ENCODE peak calls at places on chromosomes 2 and 18, in ten cellular contexts. One of them, this sample, is unnamed.

GRCh38 chr2:10538224-10538894 is 90.2 kb upstream of the ODC1 start:
- DNase-seq in activated B cell treated with CpG ODN at 0.5 μM for 24 hours: no peak
- DNase-seq in amygdala: no peak
- DNase-seq in activated CD8-positive, alpha-beta memory T cell treated with anti-CD3 and anti-CD28 coated beads for 1 hour: no peak
- DNase-seq in activated T-cell treated with anti-CD3 and anti-CD28 coated beads, Interleukin-2, amount 50 U/mL, for 48 hours: no peak
- DNase-seq in KG1: no peak
- DNase-seq in NCI-H1105: no peak
- DNase-seq in GM04504: peak; percentile 35
- DNase-seq in stimulated activated CD8-positive, alpha-beta memory T cell treated with anti-CD3 and anti-CD28 coated beads, Interleukin-7, amount 100 ng/mL, for 48 hours: no peak
- DNase-seq in body of pancreas: no peak
- DNase-seq in this sample: peak; percentile 40

GRCh38 chr2:57465967-57466366 is 580.6 kb upstream of the VRK2 start:
- DNase-seq in activated B cell treated with CpG ODN at 0.5 μM for 24 hours: no peak
- DNase-seq in amygdala: no peak
- DNase-seq in activated CD8-positive, alpha-beta memory T cell treated with anti-CD3 and anti-CD28 coated beads for 1 hour: no peak
- DNase-seq in activated T-cell treated with anti-CD3 and anti-CD28 coated beads, Interleukin-2, amount 50 U/mL, for 48 hours: no peak
- DNase-seq in KG1: no peak
- DNase-seq in NCI-H1105: no peak
- DNase-seq in GM04504: no peak
- DNase-seq in stimulated activated CD8-positive, alpha-beta memory T cell treated with anti-CD3 and anti-CD28 coated beads, Interleukin-7, amount 100 ng/mL, for 48 hours: no peak
- DNase-seq in body of pancreas: no peak
- DNase-seq in this sample: no peak

GRCh38 chr18:70376914-70377258 is 88.0 kb downstream of the SOCS6 start:
- DNase-seq in activated B cell treated with CpG ODN at 0.5 μM for 24 hours: no peak
- DNase-seq in amygdala: no peak
- DNase-seq in activated CD8-positive, alpha-beta memory T cell treated with anti-CD3 and anti-CD28 coated beads for 1 hour: no peak
- DNase-seq in activated T-cell treated with anti-CD3 and anti-CD28 coated beads, Interleukin-2, amount 50 U/mL, for 48 hours: no peak
- DNase-seq in KG1: no peak
- DNase-seq in NCI-H1105: no peak
- DNase-seq in GM04504: no peak
- DNase-seq in stimulated activated CD8-positive, alpha-beta memory T cell treated with anti-CD3 and anti-CD28 coated beads, Interleukin-7, amount 100 ng/mL, for 48 hours: no peak
- DNase-seq in body of pancreas: peak; percentile 70
- DNase-seq in this sample: no peak

GRCh38 chr18:75161629-75162028 is 47.3 kb downstream of the PTGR3 start:
- DNase-seq in activated B cell treated with CpG ODN at 0.5 μM for 24 hours: no peak
- DNase-seq in amygdala: no peak
- DNase-seq in activated CD8-positive, alpha-beta memory T cell treated with anti-CD3 and anti-CD28 coated beads for 1 hour: no peak
- DNase-seq in activated T-cell treated with anti-CD3 and anti-CD28 coated beads, Interleukin-2, amount 50 U/mL, for 48 hours: no peak
- DNase-seq in KG1: peak; percentile 42
- DNase-seq in NCI-H1105: no peak
- DNase-seq in GM04504: no peak
- DNase-seq in stimulated activated CD8-positive, alpha-beta memory T cell treated with anti-CD3 and anti-CD28 coated beads, Interleukin-7, amount 100 ng/mL, for 48 hours: no peak
- DNase-seq in body of pancreas: peak; percentile 19
- DNase-seq in this sample: peak; percentile 17

GRCh38 chr2:237922641-237923361 is 44.0 kb upstream of the UBE2F start:
- DNase-seq in activated B cell treated with CpG ODN at 0.5 μM for 24 hours: no peak
- DNase-seq in amygdala: no peak
- DNase-seq in activated CD8-positive, alpha-beta memory T cell treated with anti-CD3 and anti-CD28 coated beads for 1 hour: no peak
- DNase-seq in activated T-cell treated with anti-CD3 and anti-CD28 coated beads, Interleukin-2, amount 50 U/mL, for 48 hours: no peak
- DNase-seq in KG1: no peak
- DNase-seq in NCI-H1105: no peak
- DNase-seq in GM04504: no peak
- DNase-seq in stimulated activated CD8-positive, alpha-beta memory T cell treated with anti-CD3 and anti-CD28 coated beads, Interleukin-7, amount 100 ng/mL, for 48 hours: no peak
- DNase-seq in body of pancreas: peak; percentile 63
- DNase-seq in this sample: peak; percentile 37

GRCh38 chr2:136008205-136008865 is 22.9 kb upstream of the DARS1 start:
- DNase-seq in activated B cell treated with CpG ODN at 0.5 μM for 24 hours: peak; percentile 46
- DNase-seq in amygdala: no peak
- DNase-seq in activated CD8-positive, alpha-beta memory T cell treated with anti-CD3 and anti-CD28 coated beads for 1 hour: peak; percentile 46
- DNase-seq in activated T-cell treated with anti-CD3 and anti-CD28 coated beads, Interleukin-2, amount 50 U/mL, for 48 hours: peak; percentile 73
- DNase-seq in KG1: peak; percentile 59
- DNase-seq in NCI-H1105: no peak
- DNase-seq in GM04504: no peak
- DNase-seq in stimulated activated CD8-positive, alpha-beta memory T cell treated with anti-CD3 and anti-CD28 coated beads, Interleukin-7, amount 100 ng/mL, for 48 hours: peak; percentile 47
- DNase-seq in body of pancreas: peak; percentile 72
- DNase-seq in this sample: peak; percentile 87

GRCh38 chr2:105166671-105167070 is 74.9 kb upstream of the GPR45 start:
- DNase-seq in activated B cell treated with CpG ODN at 0.5 μM for 24 hours: no peak
- DNase-seq in amygdala: no peak
- DNase-seq in activated CD8-positive, alpha-beta memory T cell treated with anti-CD3 and anti-CD28 coated beads for 1 hour: no peak
- DNase-seq in activated T-cell treated with anti-CD3 and anti-CD28 coated beads, Interleukin-2, amount 50 U/mL, for 48 hours: no peak
- DNase-seq in KG1: no peak
- DNase-seq in NCI-H1105: no peak
- DNase-seq in GM04504: no peak
- DNase-seq in stimulated activated CD8-positive, alpha-beta memory T cell treated with anti-CD3 and anti-CD28 coated beads, Interleukin-7, amount 100 ng/mL, for 48 hours: no peak
- DNase-seq in body of pancreas: no peak
- DNase-seq in this sample: no peak

GRCh38 chr2:86022661-86023365 is 82.9 kb downstream of the POLR1A start:
- DNase-seq in activated B cell treated with CpG ODN at 0.5 μM for 24 hours: no peak
- DNase-seq in amygdala: no peak
- DNase-seq in activated CD8-positive, alpha-beta memory T cell treated with anti-CD3 and anti-CD28 coated beads for 1 hour: no peak
- DNase-seq in activated T-cell treated with anti-CD3 and anti-CD28 coated beads, Interleukin-2, amount 50 U/mL, for 48 hours: no peak
- DNase-seq in KG1: no peak
- DNase-seq in NCI-H1105: no peak
- DNase-seq in GM04504: no peak
- DNase-seq in stimulated activated CD8-positive, alpha-beta memory T cell treated with anti-CD3 and anti-CD28 coated beads, Interleukin-7, amount 100 ng/mL, for 48 hours: no peak
- DNase-seq in body of pancreas: no peak
- DNase-seq in this sample: no peak

GRCh38 chr18:55275042-55275897 is 312.7 kb downstream of the TCF4 start:
- DNase-seq in activated B cell treated with CpG ODN at 0.5 μM for 24 hours: no peak
- DNase-seq in amygdala: no peak
- DNase-seq in activated CD8-positive, alpha-beta memory T cell treated with anti-CD3 and anti-CD28 coated beads for 1 hour: no peak
- DNase-seq in activated T-cell treated with anti-CD3 and anti-CD28 coated beads, Interleukin-2, amount 50 U/mL, for 48 hours: no peak
- DNase-seq in KG1: no peak
- DNase-seq in NCI-H1105: no peak
- DNase-seq in GM04504: peak; percentile 85
- DNase-seq in stimulated activated CD8-positive, alpha-beta memory T cell treated with anti-CD3 and anti-CD28 coated beads, Interleukin-7, amount 100 ng/mL, for 48 hours: no peak
- DNase-seq in body of pancreas: no peak
- DNase-seq in this sample: no peak

GRCh38 chr18:67600181-67600631 is 83.7 kb upstream of the DSEL start:
- DNase-seq in activated B cell treated with CpG ODN at 0.5 μM for 24 hours: no peak
- DNase-seq in amygdala: no peak
- DNase-seq in activated CD8-positive, alpha-beta memory T cell treated with anti-CD3 and anti-CD28 coated beads for 1 hour: no peak
- DNase-seq in activated T-cell treated with anti-CD3 and anti-CD28 coated beads, Interleukin-2, amount 50 U/mL, for 48 hours: no peak
- DNase-seq in KG1: no peak
- DNase-seq in NCI-H1105: no peak
- DNase-seq in GM04504: no peak
- DNase-seq in stimulated activated CD8-positive, alpha-beta memory T cell treated with anti-CD3 and anti-CD28 coated beads, Interleukin-7, amount 100 ng/mL, for 48 hours: no peak
- DNase-seq in body of pancreas: no peak
- DNase-seq in this sample: no peak

GRCh38 chr2:157936464-157936863 is 60.3 kb upstream of the ACVR1 start:
- DNase-seq in activated B cell treated with CpG ODN at 0.5 μM for 24 hours: no peak
- DNase-seq in amygdala: no peak
- DNase-seq in activated CD8-positive, alpha-beta memory T cell treated with anti-CD3 and anti-CD28 coated beads for 1 hour: no peak
- DNase-seq in activated T-cell treated with anti-CD3 and anti-CD28 coated beads, Interleukin-2, amount 50 U/mL, for 48 hours: no peak
- DNase-seq in KG1: no peak
- DNase-seq in NCI-H1105: no peak
- DNase-seq in GM04504: no peak
- DNase-seq in stimulated activated CD8-positive, alpha-beta memory T cell treated with anti-CD3 and anti-CD28 coated beads, Interleukin-7, amount 100 ng/mL, for 48 hours: no peak
- DNase-seq in body of pancreas: no peak
- DNase-seq in this sample: no peak

GRCh38 chr2:43258547-43259156 is 32.2 kb upstream of the ZFP36L2 start:
- DNase-seq in activated B cell treated with CpG ODN at 0.5 μM for 24 hours: no peak
- DNase-seq in amygdala: no peak
- DNase-seq in activated CD8-positive, alpha-beta memory T cell treated with anti-CD3 and anti-CD28 coated beads for 1 hour: no peak
- DNase-seq in activated T-cell treated with anti-CD3 and anti-CD28 coated beads, Interleukin-2, amount 50 U/mL, for 48 hours: no peak
- DNase-seq in KG1: no peak
- DNase-seq in NCI-H1105: no peak
- DNase-seq in GM04504: no peak
- DNase-seq in stimulated activated CD8-positive, alpha-beta memory T cell treated with anti-CD3 and anti-CD28 coated beads, Interleukin-7, amount 100 ng/mL, for 48 hours: no peak
- DNase-seq in body of pancreas: no peak
- DNase-seq in this sample: no peak

GRCh38 chr18:10953672-10954071 is 195.7 kb downstream of the PIEZO2 start:
- DNase-seq in activated B cell treated with CpG ODN at 0.5 μM for 24 hours: no peak
- DNase-seq in amygdala: no peak
- DNase-seq in activated CD8-positive, alpha-beta memory T cell treated with anti-CD3 and anti-CD28 coated beads for 1 hour: no peak
- DNase-seq in activated T-cell treated with anti-CD3 and anti-CD28 coated beads, Interleukin-2, amount 50 U/mL, for 48 hours: no peak
- DNase-seq in KG1: no peak
- DNase-seq in NCI-H1105: no peak
- DNase-seq in GM04504: no peak
- DNase-seq in stimulated activated CD8-positive, alpha-beta memory T cell treated with anti-CD3 and anti-CD28 coated beads, Interleukin-7, amount 100 ng/mL, for 48 hours: no peak
- DNase-seq in body of pancreas: no peak
- DNase-seq in this sample: no peak

GRCh38 chr2:42342061-42342794 is 18.8 kb downstream of the COX7A2L start:
- DNase-seq in activated B cell treated with CpG ODN at 0.5 μM for 24 hours: no peak
- DNase-seq in amygdala: no peak
- DNase-seq in activated CD8-positive, alpha-beta memory T cell treated with anti-CD3 and anti-CD28 coated beads for 1 hour: no peak
- DNase-seq in activated T-cell treated with anti-CD3 and anti-CD28 coated beads, Interleukin-2, amount 50 U/mL, for 48 hours: no peak
- DNase-seq in KG1: no peak
- DNase-seq in NCI-H1105: no peak
- DNase-seq in GM04504: peak; percentile 80
- DNase-seq in stimulated activated CD8-positive, alpha-beta memory T cell treated with anti-CD3 and anti-CD28 coated beads, Interleukin-7, amount 100 ng/mL, for 48 hours: no peak
- DNase-seq in body of pancreas: peak; percentile 65
- DNase-seq in this sample: no peak

GRCh38 chr2:27109083-27109482 is 9.8 kb downstream of the CGREF1 start:
- DNase-seq in activated B cell treated with CpG ODN at 0.5 μM for 24 hours: no peak
- DNase-seq in amygdala: no peak
- DNase-seq in activated CD8-positive, alpha-beta memory T cell treated with anti-CD3 and anti-CD28 coated beads for 1 hour: no peak
- DNase-seq in activated T-cell treated with anti-CD3 and anti-CD28 coated beads, Interleukin-2, amount 50 U/mL, for 48 hours: no peak
- DNase-seq in KG1: no peak
- DNase-seq in NCI-H1105: no peak
- DNase-seq in GM04504: no peak
- DNase-seq in stimulated activated CD8-positive, alpha-beta memory T cell treated with anti-CD3 and anti-CD28 coated beads, Interleukin-7, amount 100 ng/mL, for 48 hours: no peak
- DNase-seq in body of pancreas: no peak
- DNase-seq in this sample: no peak

GRCh38 chr2:235561450-235561849 is 67.6 kb downstream of the AGAP1 start:
- DNase-seq in activated B cell treated with CpG ODN at 0.5 μM for 24 hours: no peak
- DNase-seq in amygdala: no peak
- DNase-seq in activated CD8-positive, alpha-beta memory T cell treated with anti-CD3 and anti-CD28 coated beads for 1 hour: no peak
- DNase-seq in activated T-cell treated with anti-CD3 and anti-CD28 coated beads, Interleukin-2, amount 50 U/mL, for 48 hours: no peak
- DNase-seq in KG1: no peak
- DNase-seq in NCI-H1105: no peak
- DNase-seq in GM04504: no peak
- DNase-seq in stimulated activated CD8-positive, alpha-beta memory T cell treated with anti-CD3 and anti-CD28 coated beads, Interleukin-7, amount 100 ng/mL, for 48 hours: no peak
- DNase-seq in body of pancreas: no peak
- DNase-seq in this sample: no peak

GRCh38 chr18:38932752-38933151 is 1367.2 kb upstream of the CELF4 start:
- DNase-seq in activated B cell treated with CpG ODN at 0.5 μM for 24 hours: no peak
- DNase-seq in amygdala: no peak
- DNase-seq in activated CD8-positive, alpha-beta memory T cell treated with anti-CD3 and anti-CD28 coated beads for 1 hour: no peak
- DNase-seq in activated T-cell treated with anti-CD3 and anti-CD28 coated beads, Interleukin-2, amount 50 U/mL, for 48 hours: no peak
- DNase-seq in KG1: no peak
- DNase-seq in NCI-H1105: no peak
- DNase-seq in GM04504: no peak
- DNase-seq in stimulated activated CD8-positive, alpha-beta memory T cell treated with anti-CD3 and anti-CD28 coated beads, Interleukin-7, amount 100 ng/mL, for 48 hours: no peak
- DNase-seq in body of pancreas: no peak
- DNase-seq in this sample: no peak

GRCh38 chr2:234494361-234495075 is 2.4 kb downstream of the ARL4C start:
- DNase-seq in activated B cell treated with CpG ODN at 0.5 μM for 24 hours: no peak
- DNase-seq in amygdala: no peak
- DNase-seq in activated CD8-positive, alpha-beta memory T cell treated with anti-CD3 and anti-CD28 coated beads for 1 hour: no peak
- DNase-seq in activated T-cell treated with anti-CD3 and anti-CD28 coated beads, Interleukin-2, amount 50 U/mL, for 48 hours: no peak
- DNase-seq in KG1: no peak
- DNase-seq in NCI-H1105: peak; percentile 53
- DNase-seq in GM04504: no peak
- DNase-seq in stimulated activated CD8-positive, alpha-beta memory T cell treated with anti-CD3 and anti-CD28 coated beads, Interleukin-7, amount 100 ng/mL, for 48 hours: no peak
- DNase-seq in body of pancreas: peak; percentile 38
- DNase-seq in this sample: no peak

GRCh38 chr2:203340791-203341487 is 12.7 kb downstream of the ABI2 start:
- DNase-seq in activated B cell treated with CpG ODN at 0.5 μM for 24 hours: no peak
- DNase-seq in amygdala: no peak
- DNase-seq in activated CD8-positive, alpha-beta memory T cell treated with anti-CD3 and anti-CD28 coated beads for 1 hour: no peak
- DNase-seq in activated T-cell treated with anti-CD3 and anti-CD28 coated beads, Interleukin-2, amount 50 U/mL, for 48 hours: no peak
- DNase-seq in KG1: no peak
- DNase-seq in NCI-H1105: no peak
- DNase-seq in GM04504: peak; percentile 54
- DNase-seq in stimulated activated CD8-positive, alpha-beta memory T cell treated with anti-CD3 and anti-CD28 coated beads, Interleukin-7, amount 100 ng/mL, for 48 hours: no peak
- DNase-seq in body of pancreas: no peak
- DNase-seq in this sample: no peak